ENCODE peak calls at places on chromosomes 2 and 18, in nine cellular contexts. One of them, this sample, is unnamed.

GRCh38 chr18:44541159-44541558 is 139.5 kb upstream of the SETBP1 start:
- DNase-seq in PC-3: no peak
- DNase-seq in iris pigment epithelial cell: no peak
- DNase-seq in retina: no peak
- DNase-seq in OCI-LY7: no peak
- DNase-seq in SK-MEL-5: no peak
- DNase-seq in COLO829: no peak
- DNase-seq in GF-D8: no peak
- DNase-seq in cerebellar cortex: no peak
- DNase-seq in this sample: no peak

GRCh38 chr18:65752625-65753325 is 2.0 kb downstream of the CDH7 start:
- DNase-seq in PC-3: no peak
- DNase-seq in iris pigment epithelial cell: no peak
- DNase-seq in retina: peak; percentile 16
- DNase-seq in OCI-LY7: no peak
- DNase-seq in SK-MEL-5: peak; percentile 41
- DNase-seq in COLO829: no peak
- DNase-seq in GF-D8: no peak
- DNase-seq in cerebellar cortex: peak; percentile 68
- DNase-seq in this sample: no peak

GRCh38 chr2:38572167-38572566 is 30.6 kb downstream of the HNRNPLL start:
- DNase-seq in PC-3: no peak
- DNase-seq in iris pigment epithelial cell: peak; percentile 90
- DNase-seq in retina: no peak
- DNase-seq in OCI-LY7: no peak
- DNase-seq in SK-MEL-5: no peak
- DNase-seq in COLO829: peak; percentile 35
- DNase-seq in GF-D8: peak; percentile 34
- DNase-seq in cerebellar cortex: no peak
- DNase-seq in this sample: peak; percentile 56

GRCh38 chr18:59744271-59744721 is 47.1 kb upstream of the CCBE1 start:
- DNase-seq in PC-3: peak; percentile 92
- DNase-seq in iris pigment epithelial cell: peak; percentile 96
- DNase-seq in retina: no peak
- DNase-seq in OCI-LY7: no peak
- DNase-seq in SK-MEL-5: no peak
- DNase-seq in COLO829: no peak
- DNase-seq in GF-D8: no peak
- DNase-seq in cerebellar cortex: no peak
- DNase-seq in this sample: peak; percentile 99

GRCh38 chr18:31247574-31248199 is 70.3 kb upstream of the DSG1 start:
- DNase-seq in PC-3: no peak
- DNase-seq in iris pigment epithelial cell: peak; percentile 7
- DNase-seq in retina: no peak
- DNase-seq in OCI-LY7: no peak
- DNase-seq in SK-MEL-5: no peak
- DNase-seq in COLO829: no peak
- DNase-seq in GF-D8: no peak
- DNase-seq in cerebellar cortex: no peak
- DNase-seq in this sample: no peak

GRCh38 chr2:188485496-188485895 is 193.8 kb downstream of the GULP1 start:
- DNase-seq in PC-3: peak; percentile 28
- DNase-seq in iris pigment epithelial cell: no peak
- DNase-seq in retina: no peak
- DNase-seq in OCI-LY7: no peak
- DNase-seq in SK-MEL-5: no peak
- DNase-seq in COLO829: no peak
- DNase-seq in GF-D8: no peak
- DNase-seq in cerebellar cortex: no peak
- DNase-seq in this sample: peak; percentile 13

GRCh38 chr18:58044370-58045264 is 591 bp downstream of the NEDD4L start:
- DNase-seq in PC-3: peak; percentile 35
- DNase-seq in iris pigment epithelial cell: peak; percentile 31
- DNase-seq in retina: peak; percentile 82
- DNase-seq in OCI-LY7: peak; percentile 40
- DNase-seq in SK-MEL-5: no peak
- DNase-seq in COLO829: no peak
- DNase-seq in GF-D8: no peak
- DNase-seq in cerebellar cortex: peak; percentile 33
- DNase-seq in this sample: peak; percentile 47

GRCh38 chr2:178514664-178515063 is 34.4 kb downstream of the PLEKHA3 start:
- DNase-seq in PC-3: peak; percentile 92
- DNase-seq in iris pigment epithelial cell: peak; percentile 65
- DNase-seq in retina: no peak
- DNase-seq in OCI-LY7: no peak
- DNase-seq in SK-MEL-5: no peak
- DNase-seq in COLO829: no peak
- DNase-seq in GF-D8: no peak
- DNase-seq in cerebellar cortex: no peak
- DNase-seq in this sample: peak; percentile 95

GRCh38 chr2:164782323-164782722 is 59.3 kb downstream of the COBLL1 start:
- DNase-seq in PC-3: no peak
- DNase-seq in iris pigment epithelial cell: peak; percentile 77
- DNase-seq in retina: no peak
- DNase-seq in OCI-LY7: no peak
- DNase-seq in SK-MEL-5: no peak
- DNase-seq in COLO829: no peak
- DNase-seq in GF-D8: no peak
- DNase-seq in cerebellar cortex: no peak
- DNase-seq in this sample: no peak

GRCh38 chr2:161165811-161166210 is 5.6 kb downstream of the TANK start:
- DNase-seq in PC-3: no peak
- DNase-seq in iris pigment epithelial cell: peak; percentile 23
- DNase-seq in retina: no peak
- DNase-seq in OCI-LY7: no peak
- DNase-seq in SK-MEL-5: no peak
- DNase-seq in COLO829: no peak
- DNase-seq in GF-D8: peak; percentile 31
- DNase-seq in cerebellar cortex: no peak
- DNase-seq in this sample: no peak

GRCh38 chr2:60818272-60818671 is 62.2 kb downstream of the PAPOLG start:
- DNase-seq in PC-3: peak; percentile 19
- DNase-seq in iris pigment epithelial cell: peak; percentile 24
- DNase-seq in retina: no peak
- DNase-seq in OCI-LY7: peak; percentile 59
- DNase-seq in SK-MEL-5: no peak
- DNase-seq in COLO829: no peak
- DNase-seq in GF-D8: no peak
- DNase-seq in cerebellar cortex: no peak
- DNase-seq in this sample: peak; percentile 24

GRCh38 chr2:117980381-117980780 is 33.5 kb downstream of the CCDC93 start:
- DNase-seq in PC-3: peak; percentile 6
- DNase-seq in iris pigment epithelial cell: peak; percentile 61
- DNase-seq in retina: no peak
- DNase-seq in OCI-LY7: no peak
- DNase-seq in SK-MEL-5: no peak
- DNase-seq in COLO829: peak; percentile 8
- DNase-seq in GF-D8: no peak
- DNase-seq in cerebellar cortex: no peak
- DNase-seq in this sample: peak; percentile 87

GRCh38 chr18:10864722-10865121 is 284.6 kb downstream of the PIEZO2 start:
- DNase-seq in PC-3: no peak
- DNase-seq in iris pigment epithelial cell: no peak
- DNase-seq in retina: no peak
- DNase-seq in OCI-LY7: peak; percentile 29
- DNase-seq in SK-MEL-5: no peak
- DNase-seq in COLO829: no peak
- DNase-seq in GF-D8: no peak
- DNase-seq in cerebellar cortex: no peak
- DNase-seq in this sample: no peak

GRCh38 chr2:238143239-238143951 is 4.9 kb downstream of the KLHL30 start:
- DNase-seq in PC-3: peak; percentile 92
- DNase-seq in iris pigment epithelial cell: no peak
- DNase-seq in retina: no peak
- DNase-seq in OCI-LY7: no peak
- DNase-seq in SK-MEL-5: no peak
- DNase-seq in COLO829: no peak
- DNase-seq in GF-D8: no peak
- DNase-seq in cerebellar cortex: no peak
- DNase-seq in this sample: peak; percentile 77

GRCh38 chr2:233603520-233603919 is 13.9 kb upstream of the UGT1A8 start:
- DNase-seq in PC-3: no peak
- DNase-seq in iris pigment epithelial cell: no peak
- DNase-seq in retina: no peak
- DNase-seq in OCI-LY7: no peak
- DNase-seq in SK-MEL-5: no peak
- DNase-seq in COLO829: no peak
- DNase-seq in GF-D8: no peak
- DNase-seq in cerebellar cortex: no peak
- DNase-seq in this sample: no peak

GRCh38 chr2:98013407-98014042 is 17.8 kb upstream of the TMEM131 start:
- DNase-seq in PC-3: no peak
- DNase-seq in iris pigment epithelial cell: peak; percentile 92
- DNase-seq in retina: no peak
- DNase-seq in OCI-LY7: no peak
- DNase-seq in SK-MEL-5: no peak
- DNase-seq in COLO829: no peak
- DNase-seq in GF-D8: no peak
- DNase-seq in cerebellar cortex: no peak
- DNase-seq in this sample: no peak

GRCh38 chr2:101773137-101773536 is 75.6 kb downstream of the MAP4K4 start:
- DNase-seq in PC-3: no peak
- DNase-seq in iris pigment epithelial cell: no peak
- DNase-seq in retina: no peak
- DNase-seq in OCI-LY7: no peak
- DNase-seq in SK-MEL-5: no peak
- DNase-seq in COLO829: no peak
- DNase-seq in GF-D8: no peak
- DNase-seq in cerebellar cortex: no peak
- DNase-seq in this sample: no peak

GRCh38 chr18:45974088-45974536 is 7.0 kb upstream of the EPG5 start:
- DNase-seq in PC-3: peak; percentile 72
- DNase-seq in iris pigment epithelial cell: peak; percentile 90
- DNase-seq in retina: peak; percentile 35
- DNase-seq in OCI-LY7: peak; percentile 59
- DNase-seq in SK-MEL-5: peak; percentile 86
- DNase-seq in COLO829: peak; percentile 43
- DNase-seq in GF-D8: peak; percentile 92
- DNase-seq in cerebellar cortex: peak; percentile 78
- DNase-seq in this sample: peak; percentile 88

GRCh38 chr2:27065128-27065527 is 6.3 kb downstream of the OST4 start:
- DNase-seq in PC-3: no peak
- DNase-seq in iris pigment epithelial cell: no peak
- DNase-seq in retina: no peak
- DNase-seq in OCI-LY7: no peak
- DNase-seq in SK-MEL-5: no peak
- DNase-seq in COLO829: no peak
- DNase-seq in GF-D8: no peak
- DNase-seq in cerebellar cortex: no peak
- DNase-seq in this sample: no peak

GRCh38 chr2:9739508-9739907 is 103.8 kb upstream of the TAF1B start:
- DNase-seq in PC-3: no peak
- DNase-seq in iris pigment epithelial cell: no peak
- DNase-seq in retina: no peak
- DNase-seq in OCI-LY7: no peak
- DNase-seq in SK-MEL-5: no peak
- DNase-seq in COLO829: no peak
- DNase-seq in GF-D8: no peak
- DNase-seq in cerebellar cortex: no peak
- DNase-seq in this sample: no peak

GRCh38 chr18:36536426-36536825 is 238.9 kb downstream of the FHOD3 start:
- DNase-seq in PC-3: no peak
- DNase-seq in iris pigment epithelial cell: no peak
- DNase-seq in retina: peak; percentile 13
- DNase-seq in OCI-LY7: no peak
- DNase-seq in SK-MEL-5: no peak
- DNase-seq in COLO829: no peak
- DNase-seq in GF-D8: no peak
- DNase-seq in cerebellar cortex: no peak
- DNase-seq in this sample: no peak

GRCh38 chr2:144937899-144938298 is 418.0 kb upstream of the ZEB2 start:
- DNase-seq in PC-3: no peak
- DNase-seq in iris pigment epithelial cell: no peak
- DNase-seq in retina: no peak
- DNase-seq in OCI-LY7: no peak
- DNase-seq in SK-MEL-5: peak; percentile 65
- DNase-seq in COLO829: peak; percentile 47
- DNase-seq in GF-D8: no peak
- DNase-seq in cerebellar cortex: no peak
- DNase-seq in this sample: peak; percentile 4

GRCh38 chr18:58813821-58814220 is 50.9 kb upstream of the ZNF532 start:
- DNase-seq in PC-3: no peak
- DNase-seq in iris pigment epithelial cell: no peak
- DNase-seq in retina: no peak
- DNase-seq in OCI-LY7: no peak
- DNase-seq in SK-MEL-5: peak; percentile 45
- DNase-seq in COLO829: no peak
- DNase-seq in GF-D8: no peak
- DNase-seq in cerebellar cortex: no peak
- DNase-seq in this sample: no peak

GRCh38 chr2:166382448-166382847 is 6.7 kb upstream of the SCN9A start:
- DNase-seq in PC-3: no peak
- DNase-seq in iris pigment epithelial cell: no peak
- DNase-seq in retina: no peak
- DNase-seq in OCI-LY7: no peak
- DNase-seq in SK-MEL-5: no peak
- DNase-seq in COLO829: no peak
- DNase-seq in GF-D8: no peak
- DNase-seq in cerebellar cortex: no peak
- DNase-seq in this sample: no peak

GRCh38 chr2:21017748-21018276 is 26.1 kb downstream of the APOB start:
- DNase-seq in PC-3: no peak
- DNase-seq in iris pigment epithelial cell: no peak
- DNase-seq in retina: no peak
- DNase-seq in OCI-LY7: no peak
- DNase-seq in SK-MEL-5: no peak
- DNase-seq in COLO829: no peak
- DNase-seq in GF-D8: no peak
- DNase-seq in cerebellar cortex: no peak
- DNase-seq in this sample: no peak

GRCh38 chr2:102005989-102006885 is 14.5 kb downstream of the IL1R2 start:
- DNase-seq in PC-3: peak; percentile 63
- DNase-seq in iris pigment epithelial cell: peak; percentile 64
- DNase-seq in retina: no peak
- DNase-seq in OCI-LY7: peak; percentile 39
- DNase-seq in SK-MEL-5: peak; percentile 58
- DNase-seq in COLO829: peak; percentile 46
- DNase-seq in GF-D8: no peak
- DNase-seq in cerebellar cortex: peak; percentile 19
- DNase-seq in this sample: peak; percentile 79

GRCh38 chr2:237691200-237691907 is 64.0 kb downstream of the LRRFIP1 start:
- DNase-seq in PC-3: peak; percentile 24
- DNase-seq in iris pigment epithelial cell: no peak
- DNase-seq in retina: peak; percentile 79
- DNase-seq in OCI-LY7: peak; percentile 62
- DNase-seq in SK-MEL-5: no peak
- DNase-seq in COLO829: no peak
- DNase-seq in GF-D8: no peak
- DNase-seq in cerebellar cortex: no peak
- DNase-seq in this sample: no peak

This sample was measured in ELR.